ENCODE peak calls at places on chromosome 18, in four cellular contexts. Z is Panc1, W is fibroblast of lung, K is spleen. H is an unnamed sample.
A peak's percentile ranks its signal among the peaks of the same experiment; 100 is the strongest.

GRCh38 chr18:28890796-28891195 is 713.9 kb upstream of the CDH2 start:
- DNase-seq in Z (no peak), W (no peak), K (no peak), H (peak; percentile 53)

GRCh38 chr18:62702259-62702658 is 13.1 kb upstream of the PHLPP1 start:
- DNase-seq in Z (no peak), W (no peak), K (no peak), H (no peak)

GRCh38 chr18:31738460-31739407 is 21.9 kb downstream of the SLC25A52 start:
- DNase-seq in Z (no peak), W (no peak), K (no peak), H (no peak)

GRCh38 chr18:44862112-44862511 is 181.4 kb downstream of the SETBP1 start:
- DNase-seq in Z (no peak), W (no peak), K (no peak), H (no peak)

GRCh38 chr18:80184243-80184772 is 63.0 kb downstream of the PARD6G start:
- DNase-seq in Z (no peak), W (no peak), K (no peak), H (no peak)

GRCh38 chr18:23135679-23136325 is 517 bp downstream of the CABLES1 start:
- DNase-seq in Z (no peak), W (peak; percentile 52), K (peak; percentile 86), H (peak; percentile 27)

GRCh38 chr18:61957801-61958516 is 65.2 kb upstream of the RNF152 start:
- DNase-seq in Z (no peak), W (peak; percentile 47), K (no peak), H (no peak)

GRCh38 chr18:79951545-79952456 is at the start of gene SLC66A2:
- DNase-seq in Z (no peak), W (peak; percentile 79), K (peak; percentile 99), H (peak; percentile 96)

GRCh38 chr18:29711931-29712330 is 1330.6 kb downstream of the DSC3 start:
- DNase-seq in Z (no peak), W (no peak), K (no peak), H (no peak)

GRCh38 chr18:29874519-29875098 is 1167.9 kb downstream of the DSC3 start:
- DNase-seq in Z (peak; percentile 2), W (peak; percentile 39), K (no peak), H (peak; percentile 31)

GRCh38 chr18:50614838-50615237 is 55.0 kb downstream of the MAPK4 start:
- DNase-seq in Z (no peak), W (no peak), K (no peak), H (no peak)

GRCh38 chr18:59220784-59221765 is 1.1 kb downstream of the GRP start:
- DNase-seq in Z (no peak), W (no peak), K (no peak), H (peak; percentile 53)

GRCh38 chr18:3205239-3205638 is 14.5 kb downstream of the MYOM1 start:
- DNase-seq in Z (no peak), W (no peak), K (no peak), H (no peak)

GRCh38 chr18:46461993-46462392 is 195.0 kb downstream of the LOXHD1 start:
- DNase-seq in Z (no peak), W (no peak), K (peak; percentile 38), H (no peak)

GRCh38 chr18:24027156-24027555 is 12.6 kb downstream of the TTC39C start:
- DNase-seq in Z (no peak), W (peak; percentile 92), K (no peak), H (no peak)

GRCh38 chr18:60245096-60245495 is 127.5 kb downstream of the MC4R start:
- DNase-seq in Z (no peak), W (no peak), K (no peak), H (no peak)

GRCh38 chr18:78521744-78522143 is 457.9 kb upstream of the SALL3 start:
- DNase-seq in Z (no peak), W (no peak), K (no peak), H (no peak)

GRCh38 chr18:42030586-42031182 is 75.7 kb downstream of the PIK3C3 start:
- DNase-seq in Z (no peak), W (peak; percentile 24), K (no peak), H (peak; percentile 50)

GRCh38 chr18:57959278-57959677 is 84.7 kb upstream of the NEDD4L start:
- DNase-seq in Z (peak; percentile 45), W (peak; percentile 56), K (no peak), H (peak; percentile 65)

GRCh38 chr18:75036941-75037516 is 171.9 kb downstream of the PTGR3 start:
- DNase-seq in Z (no peak), W (no peak), K (no peak), H (no peak)

GRCh38 chr18:46224181-46224775 is 120.1 kb downstream of the HAUS1 start:
- DNase-seq in Z (no peak), W (peak; percentile 60), K (no peak), H (no peak)

GRCh38 chr18:21841570-21841969 is 101.0 kb downstream of the MIB1 start:
- DNase-seq in Z (no peak), W (no peak), K (no peak), H (no peak)

GRCh38 chr18:69968073-69968472 is 20.4 kb upstream of the CD226 start:
- DNase-seq in Z (no peak), W (no peak), K (no peak), H (no peak)

GRCh38 chr18:23879966-23880565 is 134.5 kb upstream of the TTC39C start:
- DNase-seq in Z (no peak), W (no peak), K (no peak), H (no peak)

GRCh38 chr18:47754311-47755101 is 176.0 kb downstream of the SMAD2 start:
- DNase-seq in Z (no peak), W (no peak), K (no peak), H (peak; percentile 92)

GRCh38 chr18:23229472-23229871 is 94.2 kb downstream of the CABLES1 start:
- DNase-seq in Z (no peak), W (peak; percentile 17), K (no peak), H (no peak)

GRCh38 chr18:54222922-54223567 is 1.4 kb downstream of the MBD2 start:
- DNase-seq in Z (no peak), W (no peak), K (no peak), H (no peak)

GRCh38 chr18:23547806-23548205 is 38.5 kb downstream of the NPC1 start:
- DNase-seq in Z (no peak), W (peak; percentile 12), K (no peak), H (no peak)

GRCh38 chr18:66124394-66124793 is 373.6 kb downstream of the CDH7 start:
- DNase-seq in Z (no peak), W (no peak), K (no peak), H (no peak)

GRCh38 chr18:33761363-33761762 is 183.3 kb downstream of the ASXL3 start:
- DNase-seq in Z (no peak), W (peak; percentile 36), K (no peak), H (peak; percentile 15)

GRCh38 chr18:58235001-58235436 is 191.0 kb downstream of the NEDD4L start:
- DNase-seq in Z (no peak), W (no peak), K (no peak), H (no peak)

GRCh38 chr18:42255908-42256765 is 301.1 kb downstream of the PIK3C3 start:
- DNase-seq in Z (no peak), W (no peak), K (no peak), H (no peak)

GRCh38 chr18:46751882-46752281 is 5.0 kb downstream of the ST8SIA5 start:
- DNase-seq in Z (no peak), W (no peak), K (no peak), H (no peak)

GRCh38 chr18:3037423-3037915 is 24.5 kb upstream of the LPIN2 start:
- DNase-seq in Z (peak; percentile 88), W (peak; percentile 68), K (no peak), H (no peak)

GRCh38 chr18:58525517-58525916 is 103.4 kb downstream of the ALPK2 start:
- DNase-seq in Z (no peak), W (peak; percentile 69), K (no peak), H (no peak)

GRCh38 chr18:49081511-49082146 is 130.9 kb upstream of the SMAD7 start:
- DNase-seq in Z (no peak), W (no peak), K (no peak), H (no peak)

DNA sequence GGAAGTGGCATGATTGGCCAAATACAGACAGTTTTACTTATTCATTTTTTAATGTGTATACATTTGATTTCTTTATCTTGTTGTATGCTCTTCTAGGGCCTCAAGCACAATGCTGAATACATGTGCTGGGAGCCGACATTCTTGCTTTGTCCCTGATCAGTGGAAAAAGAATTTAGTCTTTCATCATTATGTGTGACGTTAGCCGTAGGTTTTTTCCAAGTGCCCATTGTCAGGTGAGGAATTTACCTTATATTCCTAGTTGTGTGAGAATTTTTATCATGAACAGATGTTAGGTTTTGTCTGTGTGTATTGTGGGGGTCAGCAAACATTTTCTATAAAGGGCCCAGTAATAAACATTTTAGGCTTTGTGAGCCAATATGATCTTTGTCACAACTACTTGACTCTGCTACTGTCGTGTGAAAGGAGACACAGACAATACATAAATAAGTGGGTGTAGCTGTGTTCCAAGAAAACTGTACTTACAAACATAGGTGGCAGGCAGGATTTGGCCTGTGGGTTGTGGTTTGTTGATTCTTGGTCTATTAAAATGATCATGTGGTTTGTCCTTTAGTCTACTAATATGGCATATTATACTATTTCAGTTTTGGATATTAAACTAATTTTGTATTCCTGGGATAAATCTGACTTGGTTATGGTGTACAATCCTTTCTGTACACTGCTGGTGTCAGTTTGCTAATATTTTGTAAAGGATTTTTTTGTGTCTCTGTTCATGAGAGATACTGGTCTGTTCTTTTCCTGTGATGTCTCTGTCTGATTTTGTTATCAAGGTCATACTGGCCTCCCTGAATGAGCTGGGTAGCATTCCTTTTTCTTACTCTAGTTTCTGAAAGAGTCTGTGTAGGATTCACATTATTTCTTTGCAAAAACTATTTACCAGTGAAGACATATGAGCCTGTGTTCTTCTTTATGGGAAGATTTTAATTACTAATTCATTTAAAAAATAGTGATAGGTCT is 132.2 kb upstream of the SMAD7 start:
- DNase-seq in Z (no peak), W (no peak), K (no peak), H (no peak)
- H3K36me3 ChIP-seq in Z (no peaks in the 10 kb centered on the region), W (no peaks in the 10 kb centered on the region), K (peaks cover 23% of the 10 kb centered on the region), H (peaks cover 4% of the 10 kb centered on the region)

GRCh38 chr18:199768-200167 is 41.4 kb downstream of the USP14 start:
- DNase-seq in Z (no peak), W (no peak), K (no peak), H (no peak)
- H3K36me3 ChIP-seq in Z (peaks cover 55% of the 10 kb centered on the region), W (peaks cover 3% of the 10 kb centered on the region), K (peaks cover 97% of the 10 kb centered on the region), H (peaks cover 53% of the 10 kb centered on the region)

GRCh38 chr18:13067966-13068365 is 76.8 kb downstream of the CEP192 start:
- DNase-seq in Z (no peak), W (peak; percentile 35), K (no peak), H (no peak)

GRCh38 chr18:13070460-13070859 is 79.3 kb downstream of the CEP192 start:
- DNase-seq in Z (no peak), W (no peak), K (no peak), H (no peak)

GRCh38 chr18:13061630-13062189 is 70.5 kb downstream of the CEP192 start:
- DNase-seq in Z (no peak), W (no peak), K (no peak), H (no peak)

GRCh38 chr18:13067124-13067523 is 76.0 kb downstream of the CEP192 start:
- DNase-seq in Z (no peak), W (no peak), K (no peak), H (no peak)
- H3K36me3 ChIP-seq in Z (peaks cover 26% of the 10 kb centered on the region), W (no peaks in the 10 kb centered on the region), K (peaks cover 87% of the 10 kb centered on the region), H (peaks cover 63% of the 10 kb centered on the region)

GRCh38 chr18:6855767-6856166 is 126.3 kb downstream of the ARHGAP28 start:
- DNase-seq in Z (no peak), W (no peak), K (no peak), H (no peak)

GRCh38 chr18:6854811-6855210 is 125.3 kb downstream of the ARHGAP28 start:
- DNase-seq in Z (no peak), W (no peak), K (no peak), H (no peak)

GRCh38 chr18:6857305-6857704 is 127.8 kb downstream of the ARHGAP28 start:
- DNase-seq in Z (no peak), W (no peak), K (no peak), H (no peak)

GRCh38 chr18:6859676-6860422 is 130.3 kb downstream of the ARHGAP28 start:
- DNase-seq in Z (no peak), W (no peak), K (no peak), H (no peak)
- H3K36me3 ChIP-seq in Z (no peaks in the 10 kb centered on the region), W (no peaks in the 10 kb centered on the region), K (peaks cover 14% of the 10 kb centered on the region), H (no peaks in the 10 kb centered on the region)

GRCh38 chr18:10546557-10547300 is 20.9 kb downstream of the NAPG start:
- DNase-seq in Z (no peak), W (no peak), K (no peak), H (no peak)
- H3K36me3 ChIP-seq in Z (peaks cover 31% of the 10 kb centered on the region), W (peaks cover 11% of the 10 kb centered on the region), K (peaks cover 100% of the 10 kb centered on the region), H (peaks cover 39% of the 10 kb centered on the region)